ENCODE peak calls at places on chromosomes 3 and 15, in six cellular contexts. One of them, this sample, is unnamed.

GRCh38 chr3:57743511-57743910 is 12.6 kb upstream of the SLMAP start:
- DNase-seq in trophoblast cell: no peak
- DNase-seq in IMR-90: peak; percentile 54
- DNase-seq in H9: no peak
- DNase-seq in neuronal stem cell: no peak
- DNase-seq in mesenchymal stem cell: no peak
- DNase-seq in this sample: no peak

GRCh38 chr3:42013652-42014442 is 51.9 kb upstream of the ULK4 start:
- DNase-seq in trophoblast cell: peak; percentile 19
- DNase-seq in IMR-90: no peak
- DNase-seq in H9: no peak
- DNase-seq in neuronal stem cell: no peak
- DNase-seq in mesenchymal stem cell: no peak
- DNase-seq in this sample: no peak

GRCh38 chr3:160840590-160840989 is 84.6 kb downstream of the PPM1L start:
- DNase-seq in trophoblast cell: no peak
- DNase-seq in IMR-90: no peak
- DNase-seq in H9: no peak
- DNase-seq in neuronal stem cell: no peak
- DNase-seq in mesenchymal stem cell: no peak
- DNase-seq in this sample: no peak

GRCh38 chr3:124811441-124811840 is 75.7 kb downstream of the ITGB5 start:
- DNase-seq in trophoblast cell: no peak
- DNase-seq in IMR-90: peak; percentile 76
- DNase-seq in H9: no peak
- DNase-seq in neuronal stem cell: no peak
- DNase-seq in mesenchymal stem cell: peak; percentile 75
- DNase-seq in this sample: no peak

GRCh38 chr15:99708563-99708962 is 24.7 kb downstream of the LYSMD4 start:
- DNase-seq in trophoblast cell: no peak
- DNase-seq in IMR-90: peak; percentile 91
- DNase-seq in H9: no peak
- DNase-seq in neuronal stem cell: no peak
- DNase-seq in mesenchymal stem cell: peak; percentile 96
- DNase-seq in this sample: no peak

GRCh38 chr15:66524801-66525200 is 19.7 kb downstream of the ZWILCH start:
- DNase-seq in trophoblast cell: no peak
- DNase-seq in IMR-90: no peak
- DNase-seq in H9: no peak
- DNase-seq in neuronal stem cell: no peak
- DNase-seq in mesenchymal stem cell: no peak
- DNase-seq in this sample: no peak

GRCh38 chr3:16547958-16548357 is 34.5 kb upstream of the RFTN1 start:
- DNase-seq in trophoblast cell: peak; percentile 34
- DNase-seq in IMR-90: no peak
- DNase-seq in H9: no peak
- DNase-seq in neuronal stem cell: no peak
- DNase-seq in mesenchymal stem cell: no peak
- DNase-seq in this sample: no peak

GRCh38 chr3:16441306-16441898 is 72.1 kb downstream of the RFTN1 start:
- DNase-seq in trophoblast cell: no peak
- DNase-seq in IMR-90: peak; percentile 68
- DNase-seq in H9: no peak
- DNase-seq in neuronal stem cell: no peak
- DNase-seq in mesenchymal stem cell: peak; percentile 73
- DNase-seq in this sample: no peak

GRCh38 chr3:69888040-69888945 is 111.2 kb upstream of the SAMMSON start:
- DNase-seq in trophoblast cell: no peak
- DNase-seq in IMR-90: no peak
- DNase-seq in H9: no peak
- DNase-seq in neuronal stem cell: peak; percentile 33
- DNase-seq in mesenchymal stem cell: no peak
- DNase-seq in this sample: no peak

GRCh38 chr15:90234519-90234988 is 545 bp downstream of the GDPGP1 start:
- DNase-seq in trophoblast cell: no peak
- DNase-seq in IMR-90: peak; percentile 12
- DNase-seq in H9: no peak
- DNase-seq in neuronal stem cell: no peak
- DNase-seq in mesenchymal stem cell: no peak
- DNase-seq in this sample: no peak

GRCh38 chr15:51699373-51699772 is 18.1 kb downstream of the SCG3 start:
- DNase-seq in trophoblast cell: no peak
- DNase-seq in IMR-90: no peak
- DNase-seq in H9: no peak
- DNase-seq in neuronal stem cell: no peak
- DNase-seq in mesenchymal stem cell: no peak
- DNase-seq in this sample: no peak

GRCh38 chr15:71575474-71576045 is 234.8 kb upstream of the NR2E3 start:
- DNase-seq in trophoblast cell: no peak
- DNase-seq in IMR-90: no peak
- DNase-seq in H9: no peak
- DNase-seq in neuronal stem cell: no peak
- DNase-seq in mesenchymal stem cell: no peak
- DNase-seq in this sample: no peak

GRCh38 chr15:89089316-89090230 is 1.3 kb downstream of the ABHD2 start:
- DNase-seq in trophoblast cell: no peak
- DNase-seq in IMR-90: no peak
- DNase-seq in H9: no peak
- DNase-seq in neuronal stem cell: no peak
- DNase-seq in mesenchymal stem cell: no peak
- DNase-seq in this sample: no peak

GRCh38 chr3:108500728-108501127 is 9.7 kb downstream of the MYH15 start:
- DNase-seq in trophoblast cell: no peak
- DNase-seq in IMR-90: peak; percentile 31
- DNase-seq in H9: no peak
- DNase-seq in neuronal stem cell: no peak
- DNase-seq in mesenchymal stem cell: no peak
- DNase-seq in this sample: no peak

DNA sequence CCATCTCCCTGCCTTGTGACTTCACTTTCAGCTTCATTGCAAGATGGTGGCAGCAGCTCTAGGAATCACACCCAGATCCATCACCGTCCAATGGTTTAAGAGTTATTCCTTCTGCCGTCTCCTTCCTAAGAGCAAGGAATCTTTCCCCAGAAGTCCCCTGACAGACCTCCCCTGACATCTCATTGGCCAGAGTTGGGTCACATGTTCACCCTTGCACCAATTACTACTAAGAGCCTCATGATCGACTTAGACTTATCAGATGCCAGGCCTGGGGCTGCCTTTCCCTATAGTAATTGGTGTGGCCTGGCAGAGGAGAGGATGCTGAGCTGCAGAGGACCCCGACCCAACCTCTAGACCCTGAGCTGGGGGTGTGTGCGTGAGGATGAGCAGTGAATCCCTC is 31.8 kb upstream of the RASGRF1 start:
- DNase-seq in trophoblast cell: no peak
- DNase-seq in IMR-90: no peak
- DNase-seq in H9: no peak
- DNase-seq in neuronal stem cell: no peak
- DNase-seq in mesenchymal stem cell: no peak
- DNase-seq in this sample: no peak
- H3K14ac ChIP-seq in trophoblast cell: no peak overlapping the region
- H3K14ac ChIP-seq in IMR-90: no peak overlapping the region
- H3K14ac ChIP-seq in H9: no peak overlapping the region
- H3K14ac ChIP-seq in neuronal stem cell: no peak overlapping the region
- H3K14ac ChIP-seq in mesenchymal stem cell: no peak overlapping the region
- H3K14ac ChIP-seq in this sample: no peak overlapping the region

DNA sequence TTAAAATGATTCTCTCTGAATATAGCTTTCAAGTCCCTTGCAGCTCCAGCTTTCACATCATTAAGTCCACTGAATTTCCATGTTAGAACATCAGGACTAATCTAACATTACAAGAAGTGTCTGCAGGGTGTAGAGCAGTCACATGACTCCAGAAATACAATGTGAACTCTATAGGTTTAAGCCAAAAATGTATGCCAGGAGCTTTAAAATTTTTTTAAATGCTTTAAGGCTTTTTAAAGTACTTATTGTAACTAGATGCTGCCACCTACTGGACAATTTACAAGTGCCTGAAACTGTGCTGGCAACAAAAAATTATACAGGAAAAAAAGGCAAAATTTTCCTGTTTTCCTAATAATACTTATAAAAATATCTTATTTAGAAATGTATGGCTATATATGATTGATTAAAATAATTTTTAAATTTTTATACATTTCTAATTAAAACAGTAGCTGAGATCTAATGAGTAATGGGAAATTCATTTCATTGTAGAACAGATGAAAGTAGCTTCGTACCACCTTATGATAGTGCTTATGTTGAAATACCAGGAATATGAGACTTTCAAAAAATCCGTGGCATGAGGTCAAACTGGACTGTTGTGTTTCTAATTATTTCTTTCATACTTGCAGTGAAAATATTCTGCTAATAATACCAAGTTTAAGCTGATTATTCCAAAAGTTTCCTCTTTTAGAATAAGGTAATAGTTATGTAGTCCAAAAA is 25.7 kb downstream of the FSIP1 start:
- DNase-seq in trophoblast cell: peak; percentile 60
- DNase-seq in IMR-90: peak; percentile 83
- DNase-seq in H9: no peak
- DNase-seq in neuronal stem cell: peak; percentile 62
- DNase-seq in mesenchymal stem cell: peak; percentile 67
- DNase-seq in this sample: no peak
- H2AFZ ChIP-seq in trophoblast cell: no peak overlapping the region
- H2AFZ ChIP-seq in IMR-90: no peak overlapping the region
- H2AFZ ChIP-seq in H9: no peak overlapping the region
- H2AFZ ChIP-seq in neuronal stem cell: peak overlapping the region; percentile 68
- H2AFZ ChIP-seq in mesenchymal stem cell: no peak overlapping the region
- H2AFZ ChIP-seq in this sample: no peak overlapping the region

DNA sequence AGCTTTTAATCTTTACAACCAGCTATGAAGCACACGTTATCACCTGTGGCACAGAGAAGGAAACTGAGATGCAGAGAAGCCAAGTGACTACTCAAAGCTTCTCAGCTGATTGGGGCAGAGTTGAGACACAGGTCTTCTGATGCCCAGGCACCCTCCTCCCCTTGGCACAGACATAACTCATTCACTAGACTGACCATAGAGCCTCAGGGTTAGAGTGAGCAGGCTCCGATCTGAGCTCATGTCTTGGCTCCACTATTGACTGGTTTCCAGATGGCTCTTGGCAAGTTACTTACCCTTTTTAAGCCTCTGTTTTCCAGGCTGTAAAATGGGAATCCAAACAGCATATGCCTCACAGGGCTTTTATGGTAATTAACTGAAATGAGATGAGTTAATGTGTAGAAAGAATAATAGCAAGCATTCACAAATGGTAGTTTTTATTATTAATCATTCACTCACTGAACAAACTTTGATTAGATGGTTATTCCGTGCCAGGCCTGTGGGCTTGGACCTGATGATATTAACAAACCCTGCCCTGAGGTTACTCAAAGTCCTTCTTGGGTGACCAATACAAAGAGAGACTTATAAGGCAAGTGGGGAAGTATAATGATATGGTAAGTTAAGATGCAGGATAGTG is 184.3 kb downstream of the ANXA2 start:
- DNase-seq in trophoblast cell: no peak
- DNase-seq in IMR-90: no peak
- DNase-seq in H9: no peak
- DNase-seq in neuronal stem cell: no peak
- DNase-seq in mesenchymal stem cell: no peak
- DNase-seq in this sample: no peak
- H3K14ac ChIP-seq in trophoblast cell: no peak overlapping the region
- H3K14ac ChIP-seq in IMR-90: no peak overlapping the region
- H3K14ac ChIP-seq in H9: no peak overlapping the region
- H3K14ac ChIP-seq in neuronal stem cell: no peak overlapping the region
- H3K14ac ChIP-seq in mesenchymal stem cell: no peak overlapping the region
- H3K14ac ChIP-seq in this sample: no peak overlapping the region

GRCh38 chr15:48388937-48389309 is 57.7 kb downstream of the DUT start:
- DNase-seq in trophoblast cell: no peak
- DNase-seq in IMR-90: no peak
- DNase-seq in H9: no peak
- DNase-seq in neuronal stem cell: no peak
- DNase-seq in mesenchymal stem cell: no peak
- DNase-seq in this sample: no peak

GRCh38 chr15:48392356-48392755 is 61.1 kb downstream of the DUT start:
- DNase-seq in trophoblast cell: no peak
- DNase-seq in IMR-90: no peak
- DNase-seq in H9: no peak
- DNase-seq in neuronal stem cell: no peak
- DNase-seq in mesenchymal stem cell: no peak
- DNase-seq in this sample: no peak

GRCh38 chr15:48391950-48392349 is 60.7 kb downstream of the DUT start:
- DNase-seq in trophoblast cell: no peak
- DNase-seq in IMR-90: no peak
- DNase-seq in H9: no peak
- DNase-seq in neuronal stem cell: no peak
- DNase-seq in mesenchymal stem cell: no peak
- DNase-seq in this sample: no peak

GRCh38 chr15:48388017-48388936 is 57.0 kb downstream of the DUT start:
- DNase-seq in trophoblast cell: no peak
- DNase-seq in IMR-90: peak; percentile 37
- DNase-seq in H9: no peak
- DNase-seq in neuronal stem cell: no peak
- DNase-seq in mesenchymal stem cell: peak; percentile 21
- DNase-seq in this sample: peak; percentile 10

GRCh38 chr15:48389701-48390143 is 58.5 kb downstream of the DUT start:
- DNase-seq in trophoblast cell: no peak
- DNase-seq in IMR-90: peak; percentile 68
- DNase-seq in H9: no peak
- DNase-seq in neuronal stem cell: no peak
- DNase-seq in mesenchymal stem cell: peak; percentile 17
- DNase-seq in this sample: peak; percentile 30
- H2AFZ ChIP-seq in trophoblast cell: no peak overlapping the region
- H2AFZ ChIP-seq in IMR-90: peak overlapping the region; percentile 13
- H2AFZ ChIP-seq in H9: peak overlapping the region; percentile 63
- H2AFZ ChIP-seq in neuronal stem cell: no peak overlapping the region
- H2AFZ ChIP-seq in mesenchymal stem cell: no peak overlapping the region
- H2AFZ ChIP-seq in this sample: peak overlapping the region; percentile 54

DNA sequence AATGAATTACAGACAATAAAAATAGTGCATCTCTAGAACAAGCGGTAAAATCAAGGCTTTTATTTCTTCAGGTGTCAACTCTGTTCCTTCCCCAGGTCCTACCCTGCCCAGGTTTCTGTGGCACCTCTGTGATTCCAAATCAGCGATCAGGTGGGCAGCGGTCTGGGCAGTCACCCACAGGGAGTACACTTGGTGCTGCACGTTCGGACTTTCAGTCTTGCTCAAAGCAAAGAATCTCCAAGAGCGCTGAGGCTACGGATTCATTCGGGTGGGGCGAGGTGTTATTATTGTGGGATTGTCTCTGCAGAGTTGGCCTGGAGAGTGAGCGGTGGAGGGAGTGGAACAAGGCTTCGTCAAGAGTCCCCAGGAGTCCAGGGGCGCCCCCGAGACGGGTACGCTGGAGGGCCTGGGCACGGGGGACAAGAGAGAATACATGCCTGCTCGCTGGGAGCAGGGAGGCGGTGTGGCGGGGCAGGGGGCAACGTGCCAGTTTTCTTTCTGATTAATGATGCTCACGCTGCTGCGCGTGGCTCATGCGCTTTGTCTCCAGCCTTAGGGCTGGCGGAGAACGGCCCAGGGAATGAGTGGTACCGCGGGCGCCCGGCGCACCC is 580 bp upstream of the ARPP21 start:
- DNase-seq in trophoblast cell: no peak
- DNase-seq in IMR-90: no peak
- DNase-seq in H9: no peak
- DNase-seq in neuronal stem cell: no peak
- DNase-seq in mesenchymal stem cell: no peak
- DNase-seq in this sample: peak; percentile 45
- H3K14ac ChIP-seq in trophoblast cell: no peak overlapping the region
- H3K14ac ChIP-seq in IMR-90: no peak overlapping the region
- H3K14ac ChIP-seq in H9: no peak overlapping the region
- H3K14ac ChIP-seq in neuronal stem cell: no peak overlapping the region
- H3K14ac ChIP-seq in mesenchymal stem cell: no peak overlapping the region
- H3K14ac ChIP-seq in this sample: no peak overlapping the region

This sample was measured in H1.